ENCODE peak calls at places on chromosomes 4 and X, in five cellular contexts. S is IMR-90, X is A549, N is K562, C is GM12878. O is an unnamed sample.

GRCh38 chr4:150306719-150307118 is 228.5 kb downstream of the DCLK2 start:
- DNase-seq in N (no peak), C (no peak), X (no peak), S (no peak), O (no peak)

GRCh38 chr4:5266991-5267390 is 215.7 kb downstream of the STK32B start:
- DNase-seq in N (no peak), C (no peak), X (no peak), S (peak), O (no peak)

GRCh38 chr4:83149885-83150562 is 35.5 kb upstream of the PLAC8 start:
- DNase-seq in N (no peak), X (no peak), C (no peak), S (no peak), O (no peak)

GRCh38 chr4:94603170-94603747 is 151.5 kb downstream of the PDLIM5 start:
- DNase-seq in N (no peak), X (no peak), C (no peak), S (peak), O (no peak)

GRCh38 chr4:8580321-8581093 is at the start of gene GPR78:
- DNase-seq in N (peak), C (no peak), S (peak), X (no peak), O (peak)

GRCh38 chrX:154125356-154126040 is 18.5 kb upstream of the OPN1LW start:
- DNase-seq in S (no peak), X (no peak), C (no peak), N (peak), O (no peak)

GRCh38 chrX:134999469-134999868 is 8.7 kb downstream of the SMIM10 start:
- DNase-seq in S (peak), X (peak), N (no peak), C (peak), O (peak)

GRCh38 chrX:150316564-150316963 is 46.6 kb upstream of the MAMLD1 start:
- DNase-seq in X (no peak), S (no peak), N (no peak), C (no peak), O (no peak)

DNA sequence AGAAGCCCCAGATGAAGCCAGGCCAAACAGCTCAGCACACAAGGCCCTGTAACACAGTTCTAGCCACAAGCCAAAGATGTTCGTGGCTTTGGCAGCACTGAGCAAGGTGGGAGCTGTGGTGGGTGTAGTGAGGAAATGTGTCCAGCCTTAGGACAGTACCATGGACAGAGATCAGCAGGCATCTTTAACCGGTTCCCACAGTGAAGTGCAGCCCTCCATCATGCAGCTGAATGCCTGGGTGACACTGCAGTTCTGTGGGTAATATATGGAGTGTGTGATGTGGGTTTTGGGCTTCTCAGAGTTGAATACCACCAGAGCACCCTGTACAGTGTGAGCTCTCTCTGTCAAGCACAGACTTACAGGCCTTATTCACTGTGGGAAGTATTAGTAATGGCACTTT is 6.0 kb upstream of the NEXMIF start:
- DNase-seq in C (no peak), N (no peak), X (no peak), S (no peak), O (no peak)
- TF ChIP-seq RCOR1 in C (no peak), N (no peak), X (no peak), S (no peak), O (no peak)

GRCh38 chrX:38839944-38840343 is 38.7 kb downstream of the MID1IP1 start:
- DNase-seq in N (no peak), S (no peak), C (no peak), X (no peak), O (no peak)
- H3K4me2 ChIP-seq in N (no peak), S (no peak), C (no peak), X (no peak), O (no peak)

GRCh38 chrX:118655561-118656246 is 71.7 kb upstream of the IL13RA1 start:
- DNase-seq in X (no peak), S (peak), C (no peak), N (no peak), O (no peak)
- TF ChIP-seq RCOR1 in X (no peak), S (no peak), C (no peak), N (no peak), O (no peak)

GRCh38 chr4:157992948-157993839 is 179.6 kb downstream of the GASK1B start:
- DNase-seq in N (no peak), S (no peak), X (no peak), C (no peak), O (no peak)
- H3K4me2 ChIP-seq in N (no peak), S (no peak), X (peak), C (no peak), O (no peak)

DNA sequence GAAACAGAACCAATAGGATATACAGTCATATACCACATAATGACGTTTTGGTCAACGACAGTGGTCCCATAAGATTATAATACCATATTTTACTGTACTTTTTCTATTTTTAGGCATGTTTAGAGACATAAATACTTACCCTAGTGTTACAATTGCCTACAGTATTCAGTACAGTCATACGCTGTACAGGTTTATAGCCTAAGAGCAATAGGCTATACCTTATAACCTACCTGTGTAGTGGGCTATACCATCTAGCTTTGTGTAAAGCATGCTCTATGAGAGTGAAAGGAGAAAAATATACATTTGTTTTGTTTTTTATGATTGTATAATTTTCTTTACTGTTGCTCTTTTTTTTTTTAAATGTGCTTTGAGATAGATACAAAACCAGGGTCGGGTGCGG is 52.0 kb upstream of the PABPC1L2A start:
- DNase-seq in S (no peak), X (no peak), N (no peak), C (no peak), O (no peak)
- TF ChIP-seq RCOR1 in S (no peak), X (no peak), N (no peak), C (no peak), O (no peak)

DNA sequence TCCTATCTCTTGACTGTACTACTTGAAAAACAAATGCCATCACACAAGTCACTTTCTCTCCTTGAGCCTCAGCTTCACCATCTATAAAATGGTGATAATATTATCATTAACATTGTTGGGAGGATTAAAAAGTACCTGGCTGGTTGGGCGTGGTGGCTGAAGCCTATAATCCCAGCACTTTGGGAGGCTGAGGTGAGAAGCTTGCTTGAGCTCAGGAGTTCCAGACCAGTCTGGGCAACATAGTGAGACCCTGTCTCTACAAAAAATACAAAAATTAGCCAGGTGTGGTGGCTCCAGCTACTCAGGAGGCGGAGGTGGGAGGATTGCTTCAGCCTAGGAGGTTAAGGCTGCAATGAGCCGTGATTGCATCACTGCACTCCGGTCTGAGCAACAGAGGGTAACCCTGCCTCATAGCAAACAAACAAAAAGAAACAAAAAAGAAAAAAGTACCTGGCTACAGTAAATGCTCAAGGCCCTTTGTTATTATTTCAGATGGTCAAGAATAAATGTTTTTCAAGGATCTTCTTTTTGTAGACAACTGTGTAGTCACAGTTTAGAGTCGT is 120.3 kb downstream of the CHRNA9 start:
- DNase-seq in S (no peak), X (no peak), C (no peak), N (no peak), O (no peak)
- H3K4me2 ChIP-seq in S (no peak), X (peak), C (no peak), N (no peak), O (no peak)

DNA sequence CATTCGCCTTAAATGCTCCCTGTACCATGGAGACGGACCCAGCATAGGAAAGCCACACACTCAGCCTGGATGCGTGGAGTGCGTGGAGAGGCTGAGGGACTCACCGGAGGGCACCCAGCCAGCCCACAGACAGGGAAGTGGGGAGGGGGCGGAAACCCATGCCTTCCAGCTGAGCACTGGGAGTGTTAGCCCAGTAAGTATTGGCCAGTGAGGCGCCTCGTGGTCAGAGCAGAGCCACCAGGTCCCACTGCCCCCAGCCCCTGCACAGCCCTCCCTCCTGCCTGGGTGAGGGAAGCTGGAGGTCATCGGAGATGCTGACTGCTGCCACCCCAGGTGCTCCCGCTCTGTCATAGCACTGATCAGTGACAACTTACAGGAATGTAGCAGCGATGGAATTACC is 15.3 kb downstream of the SUPT20HL1 start:
- DNase-seq in N (no peak), C (no peak), X (no peak), S (no peak), O (no peak)
- TF ChIP-seq RCOR1 in N (no peak), C (no peak), X (no peak), S (no peak), O (no peak)

GRCh38 chr4:145845118-145845517 is 93.5 kb downstream of the ZNF827 start:
- DNase-seq in C (no peak), X (no peak), S (no peak), N (no peak), O (no peak)

GRCh38 chr4:145843651-145844050 is 95.0 kb downstream of the ZNF827 start:
- DNase-seq in S (no peak), X (no peak), C (no peak), N (no peak), O (no peak)

GRCh38 chr4:145840801-145841200 is 97.8 kb downstream of the ZNF827 start:
- DNase-seq in S (no peak), X (no peak), C (no peak), N (no peak), O (no peak)

GRCh38 chr4:145842224-145842887 is 96.3 kb downstream of the ZNF827 start:
- DNase-seq in X (no peak), C (no peak), N (no peak), S (no peak), O (no peak)

DNA sequence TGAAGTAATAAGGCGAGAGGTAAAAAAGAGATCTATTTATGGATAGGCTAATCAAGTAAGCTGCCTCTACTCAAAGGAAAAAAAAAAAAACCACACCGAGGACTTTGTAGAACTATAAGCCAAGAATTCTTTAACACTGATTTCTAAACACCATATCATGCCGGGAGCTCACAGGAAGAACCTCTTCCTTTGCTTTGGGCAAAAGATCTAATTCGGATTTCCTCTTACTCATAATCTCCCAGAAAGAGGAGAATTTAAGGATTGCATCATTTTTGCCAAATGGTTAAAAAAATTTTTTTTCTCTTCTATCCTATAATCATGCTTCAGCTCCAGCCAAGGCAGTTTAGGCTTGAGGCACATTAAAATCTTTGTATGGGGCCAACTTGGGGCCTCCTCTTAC is 95.5 kb downstream of the ZNF827 start:
- DNase-seq in S (peak), N (no peak), C (no peak), X (no peak), O (no peak)
- H3K4me2 ChIP-seq in S (no peak), N (no peak), C (no peak), X (no peak), O (no peak)

DNA sequence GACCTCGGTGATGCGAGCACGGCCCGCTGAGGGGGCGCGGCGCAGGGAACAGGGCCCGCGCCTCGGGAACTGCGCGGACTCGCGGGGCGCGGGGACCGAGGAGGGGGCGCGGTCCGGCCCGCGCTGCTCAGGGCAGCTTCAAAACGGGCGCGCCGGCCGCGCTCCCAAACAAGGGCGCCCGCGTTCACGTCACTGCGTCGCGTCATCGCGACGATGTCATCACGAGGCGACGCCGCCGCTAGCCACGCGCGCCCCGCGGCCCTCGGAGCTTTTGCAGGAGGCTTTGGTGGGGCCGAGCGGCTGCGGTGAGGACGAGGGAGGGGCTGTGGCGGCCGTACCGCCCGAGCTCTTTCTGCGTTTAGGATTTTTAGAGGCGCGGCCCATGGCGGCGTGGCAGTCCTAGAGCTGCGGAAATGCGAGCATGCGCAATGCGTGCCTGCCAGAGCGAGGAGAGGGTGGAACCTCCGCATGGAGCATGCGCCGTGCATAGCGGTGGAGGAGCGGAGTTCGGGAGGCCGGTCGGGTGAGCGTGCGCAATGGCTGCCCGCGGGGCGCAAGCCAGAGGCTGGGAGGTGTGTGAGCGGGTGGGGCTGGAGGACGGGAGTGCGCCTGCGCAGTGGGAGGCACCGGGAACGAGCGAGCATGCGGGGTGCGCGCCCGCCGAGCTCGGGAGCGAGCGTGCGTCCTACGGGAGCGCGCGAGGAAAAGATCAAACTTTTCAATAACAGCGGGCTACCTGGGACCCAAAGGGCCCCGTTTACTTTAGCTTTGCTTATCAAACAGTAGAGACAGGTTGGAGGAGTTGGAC is at the start of gene PPP2R3B:
- DNase-seq in X (peak), C (peak), N (peak), S (peak), O (peak)
- TF ChIP-seq RCOR1 in X (no peak), C (no peak), N (no peak), S (no peak), O (no peak)